ENCODE peak calls at places on chromosome 7, in eight cellular contexts. T is EH; I is activated naive CD8-positive, alpha-beta T cell treated with anti-CD3 and anti-CD28 coated beads, Interleukin-2, amount 50 U/mL, for 16 hours; G is naive thymus-derived CD8-positive, alpha-beta T cell; R is fibroblast of the conjunctiva; L is stromal cell of bone marrow; U is EL; H is endodermal cell. K is an unnamed sample.

GRCh38 chr7:138832966-138833365 is 35.0 kb upstream of the ATP6V0A4 start:
- DNase-seq in H (no peak), L (no peak), T (no peak), G (no peak), U (no peak), I (no peak), R (no peak), K (no peak)

GRCh38 chr7:20786779-20787651 is at the start of gene SP8:
- DNase-seq in R (no peak), G (no peak), U (no peak), L (no peak), T (no peak), I (no peak), H (peak), K (peak)

GRCh38 chr7:130009848-130010688 is 41.1 kb downstream of the ZC3HC1 start:
- DNase-seq in H (peak), L (peak), U (peak), G (no peak), I (no peak), T (peak), R (peak), K (peak)

GRCh38 chr7:12519682-12520009 is 50.9 kb upstream of the SCIN start:
- DNase-seq in U (no peak), H (no peak), R (no peak), I (no peak), G (no peak), L (no peak), T (no peak), K (no peak)

GRCh38 chr7:143285454-143285756 is 647 bp downstream of the TMEM139 start:
- DNase-seq in U (no peak), T (no peak), L (no peak), G (no peak), I (no peak), H (no peak), R (no peak), K (peak)

GRCh38 chr7:151987748-151988529 is 31.7 kb downstream of the GALNTL5 start:
- DNase-seq in G (no peak), T (peak), U (peak), I (no peak), H (peak), R (no peak), L (peak), K (peak)

GRCh38 chr7:155205368-155206285 is 92.1 kb upstream of the INSIG1 start:
- DNase-seq in U (peak), R (peak), G (peak), I (peak), L (peak), T (peak), H (peak), K (peak)

GRCh38 chr7:135493362-135493761 is 16.5 kb downstream of the CNOT4 start:
- DNase-seq in U (no peak), H (no peak), I (no peak), R (no peak), G (no peak), L (no peak), T (peak), K (no peak)

GRCh38 chr7:91800389-91800788 is 80.1 kb downstream of the MTERF1 start:
- DNase-seq in I (no peak), U (no peak), T (no peak), L (no peak), H (no peak), G (no peak), R (no peak), K (no peak)

GRCh38 chr7:139713061-139713460 is 64.7 kb downstream of the HIPK2 start:
- DNase-seq in I (no peak), R (no peak), H (peak), U (no peak), L (no peak), T (no peak), G (no peak), K (peak)